ENCODE peak calls at places on chromosomes 1 and 21, in five cellular contexts. N is GM12891, L is left ventricle myocardium inferior, D is right lobe of liver, J is Caki2. B is an unnamed sample.

GRCh38 chr1:46804926-46805325 is 6.1 kb downstream of the CYP4B1 start:
- DNase-seq in N (no peak), D (no peak), J (no peak), L (no peak), B (no peak)

GRCh38 chr1:5597991-5598823 is 394.0 kb downstream of the NPHP4 start:
- DNase-seq in D (no peak), L (no peak), N (no peak), J (peak), B (no peak)

GRCh38 chr1:89660086-89660946 is 27.4 kb downstream of the LRRC8C start:
- DNase-seq in N (no peak), D (no peak), J (no peak), L (no peak), B (no peak)

GRCh38 chr1:210360852-210361477 is 32.3 kb downstream of the HHAT start:
- DNase-seq in N (peak), D (no peak), L (no peak), J (peak), B (no peak)

GRCh38 chr1:100100202-100100601 is 32.5 kb downstream of the SASS6 start:
- DNase-seq in N (no peak), D (no peak), J (no peak), L (no peak), B (no peak)

GRCh38 chr1:17799642-17800041 is 44.5 kb downstream of the ACTL8 start:
- DNase-seq in J (no peak), D (no peak), L (no peak), N (no peak), B (no peak)

GRCh38 chr1:31952825-31953220 is 14.7 kb upstream of the PTP4A2 start:
- DNase-seq in N (no peak), J (no peak), L (no peak), D (no peak), B (no peak)

GRCh38 chr1:77168358-77168757 is 50.9 kb downstream of the PIGK start:
- DNase-seq in L (no peak), J (no peak), D (no peak), N (no peak), B (no peak)

GRCh38 chr1:178263341-178263740 is 169.4 kb downstream of the RASAL2 start:
- DNase-seq in N (no peak), J (no peak), D (no peak), L (no peak), B (no peak)

GRCh38 chr1:61337981-61338848 is 255.9 kb downstream of the NFIA start:
- DNase-seq in D (peak), J (peak), N (no peak), L (peak), B (no peak)

GRCh38 chr1:42978317-42979036 is 19.8 kb upstream of the SLC2A1 start:
- DNase-seq in L (no peak), D (no peak), J (no peak), N (no peak), B (no peak)

GRCh38 chr1:84373446-84374141 is 24.7 kb upstream of the DNASE2B start:
- DNase-seq in D (no peak), L (no peak), J (no peak), N (no peak), B (no peak)

GRCh38 chr1:115714572-115715141 is 53.9 kb downstream of the CASQ2 start:
- DNase-seq in D (no peak), N (no peak), J (peak), L (no peak), B (peak)

GRCh38 chr1:42876009-42876408 is 29.6 kb downstream of the ZNF691 start:
- DNase-seq in J (no peak), L (no peak), D (no peak), N (no peak), B (no peak)

GRCh38 chr21:34881894-34882371 is 167.2 kb downstream of the RUNX1 start:
- DNase-seq in N (no peak), D (no peak), L (no peak), J (peak), B (no peak)

GRCh38 chr1:200708161-200708560 is 30.5 kb upstream of the CAMSAP2 start:
- DNase-seq in J (no peak), N (no peak), D (no peak), L (no peak), B (no peak)

GRCh38 chr1:174769961-174770549 is 229.7 kb upstream of the CACYBP start:
- DNase-seq in N (no peak), J (peak), L (no peak), D (no peak), B (no peak)

GRCh38 chr1:1782399-1783221 is 4.3 kb upstream of the NADK start:
- DNase-seq in D (peak), N (no peak), L (peak), J (peak), B (peak)

GRCh38 chr21:39105341-39105765 is 77.9 kb downstream of the PSMG1 start:
- DNase-seq in J (no peak), N (no peak), L (no peak), D (no peak), B (no peak)

GRCh38 chr1:46630719-46631118 is 14.1 kb upstream of the MOB3C start:
- DNase-seq in L (no peak), D (no peak), J (no peak), N (no peak), B (no peak)

GRCh38 chr1:200415693-200416593 is 6.1 kb upstream of the ZNF281 start:
- DNase-seq in J (peak), L (no peak), D (peak), N (no peak), B (no peak)

GRCh38 chr1:228402638-228403025 is 4.0 kb downstream of the TRIM11 start:
- DNase-seq in L (no peak), J (no peak), N (no peak), D (no peak), B (peak)